ENCODE peak calls at places on chromosomes 4 and X, in six cellular contexts. X is H9; R is foreskin fibroblast; V is nephron progenitor cell; Z is CD8-positive, alpha-beta T cell; W is fibroblast of mammary gland. N is an unnamed sample.

GRCh38 chr4:32745351-32745750 is 2025.2 kb downstream of the PCDH7 start:
- DNase-seq in X (no peak), W (no peak), R (no peak), V (no peak), Z (no peak), N (no peak)

GRCh38 chr4:150569384-150569987 is 12.5 kb upstream of the MAB21L2 start:
- DNase-seq in Z (no peak), R (peak; percentile 54), X (no peak), V (no peak), W (peak; percentile 83), N (no peak)

GRCh38 chrX:74325130-74326059 is 21.4 kb downstream of the ZCCHC13 start:
- DNase-seq in W (no peak), R (no peak), V (no peak), X (peak; percentile 94), Z (no peak), N (peak; percentile 7)

GRCh38 chrX:10169180-10169579 is 12.4 kb downstream of the CLCN4 start:
- DNase-seq in V (no peak), X (no peak), W (no peak), R (no peak), Z (no peak), N (no peak)

GRCh38 chr4:20265726-20266125 is 14.0 kb downstream of the SLIT2 start:
- DNase-seq in W (no peak), V (no peak), Z (no peak), X (no peak), R (no peak), N (no peak)

GRCh38 chr4:145722561-145722960 is 42.6 kb downstream of the C4orf51 start:
- DNase-seq in Z (no peak), X (no peak), V (no peak), W (no peak), R (no peak), N (no peak)

GRCh38 chrX:96183843-96184242 is 500.8 kb upstream of the DIAPH2 start:
- DNase-seq in W (peak; percentile 16), X (no peak), R (peak; percentile 20), V (no peak), Z (no peak), N (no peak)

GRCh38 chrX:46572295-46572936 is 1.1 kb upstream of the CHST7 start:
- DNase-seq in V (no peak), Z (peak; percentile 38), W (no peak), X (no peak), R (no peak), N (no peak)

GRCh38 chr4:48635310-48635709 is 144.8 kb downstream of the FRYL start:
- DNase-seq in X (no peak), V (no peak), R (peak; percentile 39), Z (no peak), W (peak; percentile 49), N (no peak)

GRCh38 chrX:118666521-118666920 is 60.9 kb upstream of the IL13RA1 start:
- DNase-seq in Z (no peak), V (no peak), X (no peak), W (peak; percentile 11), R (peak; percentile 16), N (no peak)

GRCh38 chr4:137956256-137956655 is 285.9 kb downstream of the SLC7A11 start:
- DNase-seq in V (no peak), X (no peak), R (peak; percentile 34), W (peak; percentile 30), Z (no peak), N (no peak)

GRCh38 chrX:110241816-110242215 is 76.1 kb downstream of the AMMECR1 start:
- DNase-seq in Z (no peak), R (no peak), V (no peak), X (no peak), W (peak; percentile 38), N (no peak)

GRCh38 chr4:87506974-87507701 is 22.0 kb downstream of the SPARCL1 start:
- DNase-seq in V (no peak), Z (no peak), X (no peak), R (peak; percentile 88), W (peak; percentile 92), N (no peak)

GRCh38 chrX:8183281-8183680 is 12.2 kb upstream of the VCX2 start:
- DNase-seq in X (no peak), Z (no peak), W (no peak), V (no peak), R (no peak), N (no peak)

GRCh38 chr4:159757471-159757870 is 654.6 kb downstream of the RAPGEF2 start:
- DNase-seq in W (no peak), Z (no peak), V (no peak), R (no peak), X (no peak), N (no peak)

GRCh38 chr4:40524642-40525041 is 105.0 kb downstream of the RBM47 start:
- DNase-seq in Z (no peak), W (peak; percentile 58), R (no peak), V (no peak), X (no peak), N (no peak)

GRCh38 chr4:15735531-15735930 is 32.7 kb downstream of the BST1 start:
- DNase-seq in Z (no peak), X (no peak), V (no peak), W (no peak), R (no peak), N (no peak)

GRCh38 chr4:129641179-129641578 is 545.2 kb downstream of the C4orf33 start:
- DNase-seq in V (peak; percentile 59), X (peak; percentile 62), W (peak; percentile 60), Z (peak; percentile 21), R (peak; percentile 28), N (peak; percentile 64)

GRCh38 chr4:146243141-146243882 is 29.0 kb downstream of the REELD1 start:
- DNase-seq in R (peak; percentile 36), W (peak; percentile 34), V (peak; percentile 42), X (peak; percentile 83), Z (peak; percentile 48), N (no peak)

GRCh38 chr4:22991576-22991975 is 298.8 kb downstream of the GBA3 start:
- DNase-seq in W (no peak), Z (no peak), V (no peak), R (peak; percentile 40), X (no peak), N (no peak)

GRCh38 chr4:81472249-81473085 is 760 bp upstream of the RASGEF1B start:
- DNase-seq in R (peak; percentile 60), Z (peak; percentile 78), X (peak; percentile 42), W (peak; percentile 32), V (peak; percentile 23), N (peak; percentile 29)

GRCh38 chr4:86927843-86928395 is 6.9 kb upstream of the AFF1 start:
- DNase-seq in W (peak; percentile 100), R (peak; percentile 98), X (peak; percentile 3), V (no peak), Z (no peak), N (no peak)

GRCh38 chr4:153535735-153536494 is 69.8 kb downstream of the TMEM131L start:
- DNase-seq in X (peak; percentile 64), V (no peak), R (peak; percentile 35), Z (no peak), W (no peak), N (no peak)

GRCh38 chrX:119502727-119503483 is 34.7 kb downstream of the SLC25A5 start:
- DNase-seq in W (peak; percentile 60), Z (peak; percentile 54), R (peak; percentile 58), V (no peak), X (peak; percentile 32), N (no peak)

GRCh38 chrX:16136080-16136479 is 12.7 kb downstream of the GRPR start:
- DNase-seq in V (no peak), R (peak; percentile 17), W (peak; percentile 3), X (no peak), Z (no peak), N (no peak)

GRCh38 chrX:16140448-16140847 is 17.1 kb downstream of the GRPR start:
- DNase-seq in V (no peak), R (no peak), Z (no peak), X (no peak), W (no peak), N (no peak)

GRCh38 chrX:16137416-16138107 is 14.2 kb downstream of the GRPR start:
- DNase-seq in X (no peak), V (no peak), R (no peak), Z (no peak), W (no peak), N (no peak)

GRCh38 chrX:16140983-16141382 is 17.6 kb downstream of the GRPR start:
- DNase-seq in R (peak; percentile 4), W (no peak), V (no peak), X (no peak), Z (no peak), N (no peak)

DNA sequence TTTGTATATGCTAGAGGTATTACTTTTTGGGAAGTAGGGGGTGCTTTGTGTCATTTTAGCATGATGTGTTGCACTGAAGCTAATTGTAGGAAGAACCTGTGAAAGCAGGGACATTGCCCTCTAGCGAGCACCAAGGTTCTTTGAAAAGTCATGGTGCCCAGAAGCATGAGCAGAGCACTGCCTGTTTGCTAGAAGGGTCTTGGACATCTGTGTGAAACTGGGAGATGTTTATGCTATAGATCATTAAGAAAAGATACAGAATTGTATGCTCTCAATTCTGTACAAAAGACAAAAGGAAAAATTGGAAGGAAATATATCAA is 14.7 kb downstream of the GRPR start:
- DNase-seq in W (no peak), V (no peak), Z (no peak), R (no peak), X (no peak), N (no peak)
- TF ChIP-seq CTCF in W (peak; percentile 2), V (no peak), Z (no peak), R (no peak), X (peak; percentile 70), N (no peak)

DNA sequence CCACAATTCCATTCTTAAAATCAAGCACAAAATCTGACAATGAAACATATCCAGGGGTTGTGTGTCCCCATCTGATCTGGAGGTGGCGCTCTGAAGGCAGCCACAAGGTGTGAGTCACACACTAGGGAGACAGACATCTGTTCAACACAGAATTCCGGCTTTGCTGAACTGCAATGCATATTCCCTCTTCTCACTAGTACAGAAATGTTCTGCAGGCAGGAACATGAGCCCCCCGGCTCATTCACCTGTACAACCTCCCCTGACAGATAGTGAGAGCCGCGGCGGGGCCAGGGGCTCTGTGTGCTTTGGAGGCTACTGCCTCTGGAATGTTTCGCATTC is 41.9 kb downstream of the WDR1 start:
- DNase-seq in Z (peak; percentile 19), X (no peak), W (peak; percentile 68), R (peak; percentile 73), V (no peak), N (no peak)
- TF ChIP-seq CTCF in Z (peak; percentile 33), X (peak; percentile 66), W (peak; percentile 69), R (peak; percentile 57), V (peak; percentile 7), N (no peak)

GRCh38 chr4:100059467-100059866 is 109.4 kb upstream of the H2AZ1 start:
- DNase-seq in W (no peak), V (no peak), R (no peak), X (no peak), Z (no peak), N (no peak)

GRCh38 chr4:100061835-100062234 is 111.8 kb upstream of the H2AZ1 start:
- DNase-seq in X (no peak), W (no peak), Z (no peak), R (peak; percentile 30), V (no peak), N (no peak)

GRCh38 chr4:100062921-100063320 is 112.8 kb upstream of the H2AZ1 start:
- DNase-seq in Z (no peak), X (no peak), R (peak; percentile 31), W (no peak), V (no peak), N (no peak)

GRCh38 chr4:100060765-100061416 is 110.8 kb upstream of the H2AZ1 start:
- DNase-seq in X (no peak), V (no peak), R (no peak), Z (no peak), W (no peak), N (no peak)

GRCh38 chr4:100063355-100063754 is 113.3 kb upstream of the H2AZ1 start:
- DNase-seq in X (no peak), W (peak; percentile 17), V (no peak), Z (no peak), R (peak; percentile 22), N (no peak)
- TF ChIP-seq CTCF in X (peak; percentile 29), W (no peak), V (no peak), Z (no peak), R (no peak), N (no peak)

GRCh38 chrX:19659929-19660328 is 144.6 kb upstream of the MAP3K15 start:
- DNase-seq in R (no peak), X (no peak), V (no peak), W (peak; percentile 37), Z (no peak), N (no peak)
- TF ChIP-seq CTCF in R (no peak), X (peak; percentile 21), V (no peak), W (peak; percentile 24), Z (no peak), N (no peak)